ENCODE peak calls at places on chromosomes 12 and 14, in seven cellular contexts. One of them, this sample, is unnamed.

GRCh38 chr12:22656376-22656775 is 31.4 kb downstream of the ETNK1 start:
- DNase-seq in GM03348: no peak
- DNase-seq in neural crest cell: no peak
- DNase-seq in ACHN: no peak
- DNase-seq in amniotic stem cell: no peak
- DNase-seq in fibroblast of gingiva: no peak
- DNase-seq in activated CD4-positive, CD25-positive, alpha-beta regulatory T cell: no peak
- DNase-seq in this sample: no peak

GRCh38 chr14:68269136-68269535 is 449.6 kb downstream of the RAD51B start:
- DNase-seq in activated CD4-positive, CD25-positive, alpha-beta regulatory T cell: no peak
- DNase-seq in amniotic stem cell: no peak
- DNase-seq in GM03348: no peak
- DNase-seq in fibroblast of gingiva: no peak
- DNase-seq in ACHN: no peak
- DNase-seq in neural crest cell: no peak
- DNase-seq in this sample: no peak

GRCh38 chr12:8819676-8819980 is 2.8 kb upstream of the A2ML1 start:
- DNase-seq in amniotic stem cell: no peak
- DNase-seq in ACHN: no peak
- DNase-seq in fibroblast of gingiva: no peak
- DNase-seq in GM03348: no peak
- DNase-seq in activated CD4-positive, CD25-positive, alpha-beta regulatory T cell: no peak
- DNase-seq in neural crest cell: no peak
- DNase-seq in this sample: no peak

GRCh38 chr14:77303417-77304156 is 17.1 kb downstream of the POMT2 start:
- DNase-seq in activated CD4-positive, CD25-positive, alpha-beta regulatory T cell: peak; percentile 12
- DNase-seq in amniotic stem cell: peak; percentile 81
- DNase-seq in ACHN: peak; percentile 85
- DNase-seq in neural crest cell: no peak
- DNase-seq in fibroblast of gingiva: peak; percentile 87
- DNase-seq in GM03348: peak; percentile 88
- DNase-seq in this sample: no peak

GRCh38 chr12:106085213-106085612 is 53.5 kb downstream of the NUAK1 start:
- DNase-seq in amniotic stem cell: no peak
- DNase-seq in GM03348: no peak
- DNase-seq in neural crest cell: no peak
- DNase-seq in activated CD4-positive, CD25-positive, alpha-beta regulatory T cell: no peak
- DNase-seq in fibroblast of gingiva: no peak
- DNase-seq in ACHN: no peak
- DNase-seq in this sample: no peak

GRCh38 chr14:32984531-32984930 is 45.9 kb downstream of the NPAS3 start:
- DNase-seq in ACHN: no peak
- DNase-seq in fibroblast of gingiva: no peak
- DNase-seq in activated CD4-positive, CD25-positive, alpha-beta regulatory T cell: no peak
- DNase-seq in neural crest cell: no peak
- DNase-seq in GM03348: no peak
- DNase-seq in amniotic stem cell: no peak
- DNase-seq in this sample: no peak

GRCh38 chr14:30223385-30223785 is 295.7 kb upstream of the PRKD1 start:
- DNase-seq in GM03348: peak; percentile 52
- DNase-seq in ACHN: peak; percentile 87
- DNase-seq in activated CD4-positive, CD25-positive, alpha-beta regulatory T cell: no peak
- DNase-seq in fibroblast of gingiva: peak; percentile 78
- DNase-seq in neural crest cell: no peak
- DNase-seq in amniotic stem cell: peak; percentile 64
- DNase-seq in this sample: no peak

GRCh38 chr14:99860219-99860618 is 67.0 kb downstream of the EML1 start:
- DNase-seq in ACHN: no peak
- DNase-seq in activated CD4-positive, CD25-positive, alpha-beta regulatory T cell: no peak
- DNase-seq in neural crest cell: no peak
- DNase-seq in GM03348: no peak
- DNase-seq in fibroblast of gingiva: no peak
- DNase-seq in amniotic stem cell: no peak
- DNase-seq in this sample: no peak

GRCh38 chr12:94149781-94150482 is 1.6 kb downstream of the PLXNC1 start:
- DNase-seq in ACHN: no peak
- DNase-seq in amniotic stem cell: no peak
- DNase-seq in fibroblast of gingiva: no peak
- DNase-seq in neural crest cell: no peak
- DNase-seq in GM03348: no peak
- DNase-seq in activated CD4-positive, CD25-positive, alpha-beta regulatory T cell: no peak
- DNase-seq in this sample: no peak

GRCh38 chr12:121981456-121981855 is 40.2 kb upstream of the BCL7A start:
- DNase-seq in neural crest cell: no peak
- DNase-seq in activated CD4-positive, CD25-positive, alpha-beta regulatory T cell: no peak
- DNase-seq in fibroblast of gingiva: no peak
- DNase-seq in ACHN: no peak
- DNase-seq in amniotic stem cell: no peak
- DNase-seq in GM03348: no peak
- DNase-seq in this sample: no peak

GRCh38 chr12:95397566-95397965 is 76.4 kb upstream of the METAP2 start:
- DNase-seq in activated CD4-positive, CD25-positive, alpha-beta regulatory T cell: no peak
- DNase-seq in ACHN: no peak
- DNase-seq in fibroblast of gingiva: no peak
- DNase-seq in amniotic stem cell: no peak
- DNase-seq in neural crest cell: no peak
- DNase-seq in GM03348: no peak
- DNase-seq in this sample: no peak

GRCh38 chr14:76770521-76771431 is 9.5 kb downstream of the VASH1 start:
- DNase-seq in fibroblast of gingiva: no peak
- DNase-seq in neural crest cell: no peak
- DNase-seq in ACHN: no peak
- DNase-seq in amniotic stem cell: no peak
- DNase-seq in GM03348: no peak
- DNase-seq in activated CD4-positive, CD25-positive, alpha-beta regulatory T cell: no peak
- DNase-seq in this sample: no peak

GRCh38 chr12:6635856-6636521 is at the start of gene LPAR5:
- DNase-seq in ACHN: no peak
- DNase-seq in fibroblast of gingiva: no peak
- DNase-seq in neural crest cell: no peak
- DNase-seq in GM03348: peak; percentile 55
- DNase-seq in activated CD4-positive, CD25-positive, alpha-beta regulatory T cell: no peak
- DNase-seq in amniotic stem cell: no peak
- DNase-seq in this sample: no peak

GRCh38 chr14:99069946-99070345 is 202.1 kb downstream of the BCL11B start:
- DNase-seq in ACHN: no peak
- DNase-seq in activated CD4-positive, CD25-positive, alpha-beta regulatory T cell: no peak
- DNase-seq in amniotic stem cell: no peak
- DNase-seq in GM03348: no peak
- DNase-seq in neural crest cell: no peak
- DNase-seq in fibroblast of gingiva: no peak
- DNase-seq in this sample: no peak

GRCh38 chr12:47560408-47560807 is 145.4 kb downstream of the RPAP3 start:
- DNase-seq in amniotic stem cell: no peak
- DNase-seq in activated CD4-positive, CD25-positive, alpha-beta regulatory T cell: no peak
- DNase-seq in fibroblast of gingiva: no peak
- DNase-seq in GM03348: no peak
- DNase-seq in ACHN: no peak
- DNase-seq in neural crest cell: no peak
- DNase-seq in this sample: no peak

GRCh38 chr12:12086975-12087692 is 16.4 kb downstream of the BCL2L14 start:
- DNase-seq in activated CD4-positive, CD25-positive, alpha-beta regulatory T cell: no peak
- DNase-seq in amniotic stem cell: no peak
- DNase-seq in fibroblast of gingiva: no peak
- DNase-seq in GM03348: no peak
- DNase-seq in neural crest cell: peak; percentile 26
- DNase-seq in ACHN: no peak
- DNase-seq in this sample: no peak

GRCh38 chr12:2958432-2959193 is 584 bp upstream of the TEAD4 start:
- DNase-seq in amniotic stem cell: peak; percentile 55
- DNase-seq in neural crest cell: peak; percentile 47
- DNase-seq in ACHN: peak; percentile 95
- DNase-seq in GM03348: peak; percentile 97
- DNase-seq in activated CD4-positive, CD25-positive, alpha-beta regulatory T cell: no peak
- DNase-seq in fibroblast of gingiva: peak; percentile 76
- DNase-seq in this sample: no peak

GRCh38 chr14:103820908-103821307 is 26.5 kb downstream of the PPP1R13B start:
- DNase-seq in fibroblast of gingiva: no peak
- DNase-seq in GM03348: no peak
- DNase-seq in ACHN: no peak
- DNase-seq in activated CD4-positive, CD25-positive, alpha-beta regulatory T cell: no peak
- DNase-seq in neural crest cell: no peak
- DNase-seq in amniotic stem cell: no peak
- DNase-seq in this sample: no peak

GRCh38 chr12:41228066-41228820 is 40.1 kb downstream of the PDZRN4 start:
- DNase-seq in amniotic stem cell: no peak
- DNase-seq in fibroblast of gingiva: no peak
- DNase-seq in neural crest cell: no peak
- DNase-seq in activated CD4-positive, CD25-positive, alpha-beta regulatory T cell: no peak
- DNase-seq in ACHN: no peak
- DNase-seq in GM03348: no peak
- DNase-seq in this sample: no peak

GRCh38 chr12:90062799-90063198 is 354.2 kb upstream of the ATP2B1 start:
- DNase-seq in GM03348: no peak
- DNase-seq in ACHN: no peak
- DNase-seq in activated CD4-positive, CD25-positive, alpha-beta regulatory T cell: no peak
- DNase-seq in fibroblast of gingiva: no peak
- DNase-seq in neural crest cell: no peak
- DNase-seq in amniotic stem cell: no peak
- DNase-seq in this sample: no peak

GRCh38 chr14:23513466-23514008 is 38.0 kb downstream of the ZFHX2 start:
- DNase-seq in activated CD4-positive, CD25-positive, alpha-beta regulatory T cell: no peak
- DNase-seq in ACHN: no peak
- DNase-seq in GM03348: no peak
- DNase-seq in amniotic stem cell: no peak
- DNase-seq in neural crest cell: no peak
- DNase-seq in fibroblast of gingiva: no peak
- DNase-seq in this sample: peak; percentile 56

GRCh38 chr14:93269341-93270068 is 62.4 kb downstream of the UBR7 start:
- DNase-seq in GM03348: peak; percentile 26
- DNase-seq in amniotic stem cell: no peak
- DNase-seq in neural crest cell: no peak
- DNase-seq in fibroblast of gingiva: peak; percentile 42
- DNase-seq in activated CD4-positive, CD25-positive, alpha-beta regulatory T cell: no peak
- DNase-seq in ACHN: peak; percentile 71
- DNase-seq in this sample: peak; percentile 70

GRCh38 chr12:67650528-67651379 is 2.2 kb downstream of the DYRK2 start:
- DNase-seq in fibroblast of gingiva: no peak
- DNase-seq in GM03348: no peak
- DNase-seq in ACHN: peak; percentile 17
- DNase-seq in amniotic stem cell: no peak
- DNase-seq in neural crest cell: no peak
- DNase-seq in activated CD4-positive, CD25-positive, alpha-beta regulatory T cell: no peak
- DNase-seq in this sample: no peak

GRCh38 chr14:99234982-99235491 is 37.0 kb downstream of the BCL11B start:
- DNase-seq in amniotic stem cell: no peak
- DNase-seq in ACHN: no peak
- DNase-seq in neural crest cell: peak; percentile 58
- DNase-seq in GM03348: no peak
- DNase-seq in fibroblast of gingiva: no peak
- DNase-seq in activated CD4-positive, CD25-positive, alpha-beta regulatory T cell: peak; percentile 53
- DNase-seq in this sample: no peak

GRCh38 chr12:42538203-42538602 is 51.3 kb downstream of the PRICKLE1 start:
- DNase-seq in ACHN: no peak
- DNase-seq in fibroblast of gingiva: no peak
- DNase-seq in activated CD4-positive, CD25-positive, alpha-beta regulatory T cell: no peak
- DNase-seq in GM03348: no peak
- DNase-seq in amniotic stem cell: no peak
- DNase-seq in neural crest cell: no peak
- DNase-seq in this sample: no peak

GRCh38 chr12:131980263-131980662 is 30.5 kb downstream of the EP400 start:
- DNase-seq in activated CD4-positive, CD25-positive, alpha-beta regulatory T cell: no peak
- DNase-seq in fibroblast of gingiva: no peak
- DNase-seq in amniotic stem cell: no peak
- DNase-seq in ACHN: peak; percentile 30
- DNase-seq in neural crest cell: no peak
- DNase-seq in GM03348: no peak
- DNase-seq in this sample: no peak

GRCh38 chr14:105102361-105102760 is 37.1 kb upstream of the GPR132 start:
- DNase-seq in fibroblast of gingiva: no peak
- DNase-seq in neural crest cell: no peak
- DNase-seq in GM03348: no peak
- DNase-seq in activated CD4-positive, CD25-positive, alpha-beta regulatory T cell: no peak
- DNase-seq in ACHN: no peak
- DNase-seq in amniotic stem cell: no peak
- DNase-seq in this sample: no peak

GRCh38 chr12:81257952-81258551 is 180.2 kb downstream of the ACSS3 start:
- DNase-seq in amniotic stem cell: peak; percentile 30
- DNase-seq in neural crest cell: no peak
- DNase-seq in ACHN: peak; percentile 83
- DNase-seq in fibroblast of gingiva: peak; percentile 56
- DNase-seq in activated CD4-positive, CD25-positive, alpha-beta regulatory T cell: no peak
- DNase-seq in GM03348: peak; percentile 36
- DNase-seq in this sample: no peak

GRCh38 chr12:4825139-4825858 is 84.4 kb upstream of the KCNA1 start:
- DNase-seq in GM03348: no peak
- DNase-seq in activated CD4-positive, CD25-positive, alpha-beta regulatory T cell: no peak
- DNase-seq in ACHN: no peak
- DNase-seq in fibroblast of gingiva: no peak
- DNase-seq in neural crest cell: no peak
- DNase-seq in amniotic stem cell: no peak
- DNase-seq in this sample: no peak

This sample was measured in dorsolateral prefrontal cortex.